ENCODE peak calls at places on chromosomes 1 and 21, in six cellular contexts. L, F, Z, C, X and D are unnamed samples.

GRCh38 chr1:112716133-112716720 is 1.1 kb upstream of the PPM1J start:
- DNase-seq in C (peak; percentile 88), Z (peak; percentile 91), X (peak; percentile 88), F (peak; percentile 81), L (peak; percentile 87), D (peak; percentile 89)

GRCh38 chr1:22879445-22879844 is 93.2 kb downstream of the LACTBL1 start:
- DNase-seq in X (no peak), L (no peak), Z (no peak), C (no peak), F (no peak), D (no peak)

GRCh38 chr21:41579692-41580091 is 71.7 kb upstream of the TMPRSS2 start:
- DNase-seq in C (no peak), X (no peak), F (no peak), Z (no peak), L (no peak), D (no peak)

GRCh38 chr1:188689542-188689941 is 1788.1 kb downstream of the BRINP3 start:
- DNase-seq in Z (no peak), C (no peak), L (peak; percentile 24), F (no peak), X (no peak), D (no peak)

GRCh38 chr1:18316764-18317163 is 164.0 kb upstream of the KLHDC7A start:
- DNase-seq in Z (no peak), X (no peak), C (no peak), L (no peak), F (no peak), D (no peak)

GRCh38 chr1:167720965-167721616 is 691 bp upstream of the MPZL1 start:
- DNase-seq in X (peak; percentile 37), F (no peak), C (peak; percentile 21), Z (no peak), L (peak; percentile 36), D (peak; percentile 60)

GRCh38 chr21:37348664-37349063 is 17.9 kb upstream of the DYRK1A start:
- DNase-seq in Z (no peak), L (no peak), F (no peak), C (no peak), X (no peak), D (no peak)

GRCh38 chr1:165894591-165894990 is 67.2 kb downstream of the UCK2 start:
- DNase-seq in C (no peak), F (no peak), L (peak; percentile 21), Z (no peak), X (no peak), D (no peak)

GRCh38 chr1:194252189-194252588 is 1065.8 kb upstream of the B3GALT2 start:
- DNase-seq in Z (no peak), L (peak; percentile 22), X (no peak), C (no peak), F (no peak), D (no peak)

GRCh38 chr21:29947119-29947518 is 7.3 kb upstream of the GRIK1 start:
- DNase-seq in C (no peak), X (no peak), F (no peak), Z (no peak), L (no peak), D (no peak)

GRCh38 chr21:29953690-29954089 is 13.9 kb upstream of the GRIK1 start:
- DNase-seq in L (no peak), C (no peak), Z (no peak), X (no peak), F (no peak), D (no peak)

GRCh38 chr21:29953072-29953471 is 13.3 kb upstream of the GRIK1 start:
- DNase-seq in X (no peak), F (no peak), L (no peak), C (no peak), Z (no peak), D (no peak)

GRCh38 chr21:29949991-29950390 is 10.2 kb upstream of the GRIK1 start:
- DNase-seq in L (no peak), F (no peak), C (no peak), Z (no peak), X (no peak), D (no peak)
- H3K4me3 ChIP-seq in L (no peak overlapping the region), F (no peak overlapping the region), C (no peak overlapping the region), Z (no peak overlapping the region), X (no peak overlapping the region), D (no peak overlapping the region)

GRCh38 chr1:56573311-56573710 is 6.1 kb downstream of the PLPP3 start:
- DNase-seq in F (no peak), L (no peak), Z (no peak), X (peak; percentile 47), C (no peak), D (peak; percentile 71)
- H3K27ac ChIP-seq in F (peak overlapping the region; percentile 97), L (no peak overlapping the region), Z (peak overlapping the region; percentile 7), X (peak overlapping the region; percentile 99), C (no peak overlapping the region), D (no peak overlapping the region)

DNA sequence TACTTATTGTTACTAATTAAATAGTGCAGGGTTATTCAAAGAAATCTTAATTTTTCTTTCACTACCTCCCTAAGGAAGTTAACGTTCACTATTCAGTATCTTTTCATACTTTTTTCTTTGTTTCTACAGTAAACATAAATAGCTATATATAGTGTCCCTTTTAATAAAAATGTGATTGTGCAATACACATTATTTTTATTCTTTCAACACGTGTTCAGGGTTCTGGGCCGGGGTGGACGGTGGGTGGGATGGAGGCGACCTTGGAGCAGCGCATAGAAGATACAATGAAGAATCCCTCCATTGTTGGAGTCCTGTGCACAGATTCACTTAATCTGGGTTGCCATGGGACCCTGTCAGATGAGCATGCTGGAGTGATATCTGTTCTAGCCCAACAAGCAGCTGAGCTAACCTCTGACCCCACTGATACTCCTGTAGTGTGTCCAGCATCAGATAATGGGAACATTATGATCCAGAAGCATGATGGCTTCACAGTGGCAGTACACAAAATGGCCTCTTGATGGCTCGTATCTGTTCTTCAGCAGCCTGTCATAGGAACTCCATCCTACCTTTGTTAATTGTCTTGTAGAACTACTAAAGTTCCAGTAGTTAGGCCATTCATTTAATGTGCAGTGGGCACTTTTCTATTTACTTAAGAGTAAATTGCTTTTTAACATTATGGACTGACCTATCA is 155.9 kb upstream of the L1TD1 start:
- DNase-seq in X (no peak), Z (no peak), F (no peak), C (no peak), L (no peak), D (no peak)
- TF ChIP-seq CTCF in X (no peak), Z (no peak), F (no peak), C (no peak), L (peak; percentile 43), D (no peak)

GRCh38 chr1:6271001-6271400 is 10.1 kb upstream of the GPR153 start:
- DNase-seq in F (no peak), C (no peak), Z (no peak), X (no peak), L (no peak), D (no peak)

GRCh38 chr1:6271554-6271953 is 10.7 kb upstream of the GPR153 start:
- DNase-seq in L (no peak), C (no peak), Z (no peak), F (no peak), X (no peak), D (no peak)

GRCh38 chr1:6273380-6273891 is 12.5 kb upstream of the GPR153 start:
- DNase-seq in F (no peak), C (peak; percentile 67), L (peak; percentile 41), X (no peak), Z (no peak), D (no peak)

GRCh38 chr1:6274102-6274501 is 13.2 kb upstream of the GPR153 start:
- DNase-seq in L (no peak), X (no peak), C (no peak), F (no peak), Z (no peak), D (no peak)

DNA sequence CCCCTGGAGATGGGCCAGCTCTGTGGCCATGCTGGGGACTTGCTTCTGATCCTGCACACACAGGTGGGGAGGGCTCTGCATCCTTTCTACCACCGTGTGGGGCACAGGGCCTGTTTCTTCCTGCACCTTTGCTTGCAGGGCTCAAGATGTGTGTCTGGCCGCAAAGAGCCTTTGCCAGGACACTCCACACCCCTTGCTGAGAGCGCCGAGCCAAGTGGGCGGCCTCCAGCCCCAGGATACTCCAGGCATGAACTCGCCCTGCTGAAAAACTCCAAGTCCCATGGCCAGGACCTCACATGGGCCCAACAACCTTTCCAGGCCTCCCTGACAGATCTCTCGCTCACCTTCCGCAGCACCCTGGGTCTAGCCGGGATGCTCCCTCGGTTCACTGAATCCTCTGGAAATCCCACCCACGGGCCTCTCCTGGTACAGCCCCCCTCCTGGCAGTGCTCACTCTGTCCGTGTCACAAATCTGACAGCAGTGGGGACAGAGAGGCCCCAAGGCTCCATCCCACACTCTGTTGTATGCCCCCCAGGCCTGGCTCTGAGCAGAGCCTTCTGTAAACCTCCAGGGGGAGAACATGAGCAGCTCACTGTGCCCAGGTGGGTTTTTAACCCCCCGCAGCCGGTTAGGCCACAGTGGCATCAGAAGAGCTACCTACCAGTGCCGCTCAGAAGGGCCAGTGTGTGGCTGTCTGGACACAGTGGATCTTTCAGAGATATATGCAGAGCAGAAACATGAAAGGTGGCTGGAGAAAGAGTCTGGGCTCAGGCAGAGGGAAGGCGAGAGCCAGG is 11.8 kb upstream of the GPR153 start:
- DNase-seq in Z (no peak), L (no peak), C (no peak), F (no peak), X (no peak), D (no peak)
- H3K4me3 ChIP-seq in Z (no peak overlapping the region), L (no peak overlapping the region), C (no peak overlapping the region), F (no peak overlapping the region), X (no peak overlapping the region), D (no peak overlapping the region)

GRCh38 chr1:94542088-94542671 is 621 bp upstream of the F3 start:
- DNase-seq in Z (no peak), X (peak; percentile 65), L (peak; percentile 45), F (peak; percentile 61), C (peak; percentile 79), D (peak; percentile 66)

GRCh38 chr1:94541175-94542087 is at the start of gene F3:
- DNase-seq in L (peak; percentile 79), C (peak; percentile 94), Z (peak; percentile 94), X (peak; percentile 89), F (peak; percentile 89), D (peak; percentile 95)

GRCh38 chr1:94539496-94539895 is 2.1 kb downstream of the F3 start:
- DNase-seq in C (no peak), X (peak; percentile 43), Z (peak; percentile 71), F (peak; percentile 31), L (peak; percentile 24), D (peak; percentile 29)

GRCh38 chr1:94538243-94538827 is 3.2 kb downstream of the F3 start:
- DNase-seq in C (no peak), L (no peak), Z (no peak), X (no peak), F (no peak), D (no peak)

GRCh38 chr1:94540440-94541174 is 952 bp downstream of the F3 start:
- DNase-seq in Z (no peak), X (no peak), C (no peak), F (no peak), L (no peak), D (no peak)
- H3K27ac ChIP-seq in Z (peak overlapping the region; percentile 81), X (peak overlapping the region; percentile 88), C (peak overlapping the region; percentile 88), F (peak overlapping the region; percentile 90), L (peak overlapping the region; percentile 39), D (peak overlapping the region; percentile 86)

GRCh38 chr1:67211589-67212563 is 45.6 kb downstream of the IL23R start:
- DNase-seq in L (peak; percentile 53), X (peak; percentile 8), F (no peak), C (no peak), Z (no peak), D (peak; percentile 25)
- TF ChIP-seq CTCF in L (peak; percentile 68), X (peak; percentile 48), F (peak; percentile 68), C (peak; percentile 34), Z (peak; percentile 35), D (peak; percentile 64)